ENCODE peak calls at places on chromosome 9, in five cellular contexts. One of them, this sample, is unnamed.

GRCh38 chr9:86720893-86721698 is 226.2 kb downstream of the GAS1 start:
- DNase-seq in ACHN: no peak
- DNase-seq in fibroblast of the aortic adventitia: peak; percentile 94
- DNase-seq in right atrium auricular region: peak; percentile 54
- DNase-seq in GM10248: no peak
- DNase-seq in this sample: peak; percentile 60

GRCh38 chr9:2466703-2467102 is 154.9 kb upstream of the VLDLR start:
- DNase-seq in ACHN: no peak
- DNase-seq in fibroblast of the aortic adventitia: no peak
- DNase-seq in right atrium auricular region: no peak
- DNase-seq in GM10248: no peak
- DNase-seq in this sample: no peak

GRCh38 chr9:4850611-4851010 is 57.9 kb downstream of the RCL1 start:
- DNase-seq in GM10248: no peak
- DNase-seq in right atrium auricular region: no peak
- DNase-seq in ACHN: no peak
- DNase-seq in fibroblast of the aortic adventitia: no peak
- DNase-seq in this sample: peak; percentile 12

GRCh38 chr9:89078860-89079259 is 87.6 kb downstream of the S1PR3 start:
- DNase-seq in GM10248: no peak
- DNase-seq in right atrium auricular region: no peak
- DNase-seq in fibroblast of the aortic adventitia: peak; percentile 92
- DNase-seq in ACHN: no peak
- DNase-seq in this sample: peak; percentile 95

GRCh38 chr9:78595200-78595945 is 298.4 kb downstream of the PSAT1 start:
- DNase-seq in fibroblast of the aortic adventitia: no peak
- DNase-seq in ACHN: no peak
- DNase-seq in right atrium auricular region: no peak
- DNase-seq in GM10248: no peak
- DNase-seq in this sample: peak; percentile 23

GRCh38 chr9:76905984-76906861 is at the start of gene PRUNE2:
- DNase-seq in ACHN: peak; percentile 91
- DNase-seq in GM10248: peak; percentile 39
- DNase-seq in fibroblast of the aortic adventitia: peak; percentile 78
- DNase-seq in right atrium auricular region: peak; percentile 69
- DNase-seq in this sample: peak; percentile 67

GRCh38 chr9:134943836-134944235 is 26.1 kb upstream of the FCN1 start:
- DNase-seq in ACHN: no peak
- DNase-seq in GM10248: no peak
- DNase-seq in right atrium auricular region: no peak
- DNase-seq in fibroblast of the aortic adventitia: no peak
- DNase-seq in this sample: no peak

GRCh38 chr9:95552814-95553546 is 36.2 kb upstream of the PTCH1 start:
- DNase-seq in GM10248: no peak
- DNase-seq in right atrium auricular region: peak; percentile 66
- DNase-seq in fibroblast of the aortic adventitia: no peak
- DNase-seq in ACHN: no peak
- DNase-seq in this sample: no peak

GRCh38 chr9:113614843-113615648 is 151.5 kb downstream of the RGS3 start:
- DNase-seq in right atrium auricular region: peak; percentile 72
- DNase-seq in ACHN: no peak
- DNase-seq in GM10248: peak; percentile 56
- DNase-seq in fibroblast of the aortic adventitia: peak; percentile 86
- DNase-seq in this sample: peak; percentile 93

GRCh38 chr9:3732077-3733038 is 206.6 kb upstream of the RFX3 start:
- DNase-seq in GM10248: peak; percentile 68
- DNase-seq in fibroblast of the aortic adventitia: peak; percentile 94
- DNase-seq in right atrium auricular region: peak; percentile 63
- DNase-seq in ACHN: peak; percentile 84
- DNase-seq in this sample: peak; percentile 76

GRCh38 chr9:107471562-107471961 is 18.0 kb downstream of the KLF4 start:
- DNase-seq in ACHN: no peak
- DNase-seq in right atrium auricular region: no peak
- DNase-seq in fibroblast of the aortic adventitia: no peak
- DNase-seq in GM10248: no peak
- DNase-seq in this sample: no peak

GRCh38 chr9:91427873-91428272 is 4.2 kb upstream of the NFIL3 start:
- DNase-seq in fibroblast of the aortic adventitia: peak; percentile 89
- DNase-seq in GM10248: no peak
- DNase-seq in ACHN: no peak
- DNase-seq in right atrium auricular region: no peak
- DNase-seq in this sample: peak; percentile 84

GRCh38 chr9:128911529-128912035 is 9.2 kb upstream of the PHYHD1 start:
- DNase-seq in fibroblast of the aortic adventitia: no peak
- DNase-seq in ACHN: no peak
- DNase-seq in GM10248: no peak
- DNase-seq in right atrium auricular region: peak; percentile 80
- DNase-seq in this sample: no peak

GRCh38 chr9:127919253-127919815 is 2.5 kb upstream of the ST6GALNAC4 start:
- DNase-seq in GM10248: no peak
- DNase-seq in fibroblast of the aortic adventitia: peak; percentile 98
- DNase-seq in ACHN: peak; percentile 98
- DNase-seq in right atrium auricular region: peak; percentile 98
- DNase-seq in this sample: peak; percentile 99

GRCh38 chr9:34796924-34797323 is 87.0 kb upstream of the CCL21 start:
- DNase-seq in GM10248: no peak
- DNase-seq in right atrium auricular region: no peak
- DNase-seq in ACHN: no peak
- DNase-seq in fibroblast of the aortic adventitia: no peak
- DNase-seq in this sample: no peak

GRCh38 chr9:89432986-89433530 is 64.9 kb downstream of the SEMA4D start:
- DNase-seq in fibroblast of the aortic adventitia: no peak
- DNase-seq in GM10248: no peak
- DNase-seq in ACHN: no peak
- DNase-seq in right atrium auricular region: no peak
- DNase-seq in this sample: no peak

GRCh38 chr9:126386088-126386487 is 59.5 kb downstream of the MVB12B start:
- DNase-seq in ACHN: peak; percentile 4
- DNase-seq in fibroblast of the aortic adventitia: no peak
- DNase-seq in right atrium auricular region: peak; percentile 55
- DNase-seq in GM10248: no peak
- DNase-seq in this sample: no peak

GRCh38 chr9:27437652-27438373 is 86.3 kb upstream of the IFNK start:
- DNase-seq in fibroblast of the aortic adventitia: no peak
- DNase-seq in right atrium auricular region: no peak
- DNase-seq in ACHN: no peak
- DNase-seq in GM10248: no peak
- DNase-seq in this sample: no peak

GRCh38 chr9:114799441-114799840 is 6.4 kb downstream of the TNFSF15 start:
- DNase-seq in GM10248: no peak
- DNase-seq in right atrium auricular region: no peak
- DNase-seq in ACHN: no peak
- DNase-seq in fibroblast of the aortic adventitia: no peak
- DNase-seq in this sample: no peak

GRCh38 chr9:113808391-113809191 is 67.5 kb upstream of the ZNF618 start:
- DNase-seq in ACHN: peak; percentile 29
- DNase-seq in fibroblast of the aortic adventitia: peak; percentile 91
- DNase-seq in GM10248: peak; percentile 2
- DNase-seq in right atrium auricular region: peak; percentile 71
- DNase-seq in this sample: peak; percentile 79

GRCh38 chr9:82677086-82677485 is 385.9 kb downstream of the RASEF start:
- DNase-seq in ACHN: no peak
- DNase-seq in GM10248: no peak
- DNase-seq in fibroblast of the aortic adventitia: no peak
- DNase-seq in right atrium auricular region: no peak
- DNase-seq in this sample: no peak

GRCh38 chr9:127908660-127908926 is 8.2 kb downstream of the ST6GALNAC4 start:
- DNase-seq in ACHN: no peak
- DNase-seq in GM10248: no peak
- DNase-seq in right atrium auricular region: no peak
- DNase-seq in fibroblast of the aortic adventitia: no peak
- DNase-seq in this sample: no peak

GRCh38 chr9:130770679-130771442 is 64.2 kb upstream of the ABL1 start:
- DNase-seq in right atrium auricular region: no peak
- DNase-seq in ACHN: peak; percentile 62
- DNase-seq in fibroblast of the aortic adventitia: peak; percentile 87
- DNase-seq in GM10248: peak; percentile 50
- DNase-seq in this sample: peak; percentile 67

GRCh38 chr9:134896834-134897583 is 16.4 kb downstream of the FCN2 start:
- DNase-seq in GM10248: no peak
- DNase-seq in right atrium auricular region: no peak
- DNase-seq in fibroblast of the aortic adventitia: no peak
- DNase-seq in ACHN: no peak
- DNase-seq in this sample: no peak

GRCh38 chr9:94851467-94851866 is 125.0 kb downstream of the AOPEP start:
- DNase-seq in right atrium auricular region: no peak
- DNase-seq in GM10248: no peak
- DNase-seq in fibroblast of the aortic adventitia: no peak
- DNase-seq in ACHN: no peak
- DNase-seq in this sample: no peak

GRCh38 chr9:6938447-6938846 is 180.7 kb downstream of the KDM4C start:
- DNase-seq in GM10248: no peak
- DNase-seq in ACHN: peak; percentile 81
- DNase-seq in fibroblast of the aortic adventitia: peak; percentile 94
- DNase-seq in right atrium auricular region: no peak
- DNase-seq in this sample: peak; percentile 95

GRCh38 chr9:134994926-134995791 is 77.4 kb upstream of the FCN1 start:
- DNase-seq in right atrium auricular region: no peak
- DNase-seq in fibroblast of the aortic adventitia: no peak
- DNase-seq in GM10248: no peak
- DNase-seq in ACHN: no peak
- DNase-seq in this sample: peak; percentile 32

GRCh38 chr9:3948826-3949578 is 350.9 kb downstream of the GLIS3 start:
- DNase-seq in right atrium auricular region: no peak
- DNase-seq in ACHN: peak; percentile 25
- DNase-seq in fibroblast of the aortic adventitia: peak; percentile 88
- DNase-seq in GM10248: no peak
- DNase-seq in this sample: no peak

GRCh38 chr9:93582550-93582949 is 6.2 kb downstream of the PHF2 start:
- DNase-seq in right atrium auricular region: no peak
- DNase-seq in fibroblast of the aortic adventitia: no peak
- DNase-seq in ACHN: no peak
- DNase-seq in GM10248: no peak
- DNase-seq in this sample: no peak

GRCh38 chr9:134879664-134880483 is 736 bp upstream of the FCN2 start:
- DNase-seq in GM10248: no peak
- DNase-seq in right atrium auricular region: no peak
- DNase-seq in ACHN: no peak
- DNase-seq in fibroblast of the aortic adventitia: no peak
- DNase-seq in this sample: no peak

GRCh38 chr9:114401344-114401743 is 13.6 kb upstream of the AKNA start:
- DNase-seq in fibroblast of the aortic adventitia: no peak
- DNase-seq in ACHN: no peak
- DNase-seq in GM10248: no peak
- DNase-seq in right atrium auricular region: no peak
- DNase-seq in this sample: no peak

This sample was measured in fibroblast of gingiva.